ENCODE peak calls at places on chromosome 4, in six cellular contexts. L is foreskin fibroblast, J is cardiac muscle cell, K is choroid plexus epithelial cell, R is AG09309, B is A549. Q is an unnamed sample.

GRCh38 chr4:113692809-113693411 is 68.6 kb downstream of the CAMK2D start:
- DNase-seq in L (no peak), J (no peak), K (no peak), R (peak), B (no peak), Q (no peak)

GRCh38 chr4:7770675-7771050 is 169.0 kb downstream of the AFAP1 start:
- DNase-seq in L (no peak), J (no peak), K (no peak), R (no peak), B (no peak), Q (no peak)

GRCh38 chr4:17941731-17942130 is 79.8 kb downstream of the LCORL start:
- DNase-seq in L (no peak), J (no peak), K (no peak), R (no peak), B (no peak), Q (peak)

GRCh38 chr4:112889619-112890294 is 159.7 kb upstream of the ANK2 start:
- DNase-seq in L (peak), J (no peak), K (peak), R (peak), B (no peak), Q (peak)

GRCh38 chr4:54402880-54403503 is 173.9 kb downstream of the PDGFRA start:
- DNase-seq in L (no peak), J (no peak), K (no peak), R (no peak), B (no peak), Q (no peak)

GRCh38 chr4:111630705-111631104 is 514.5 kb upstream of the FAM241A start:
- DNase-seq in L (no peak), J (peak), K (peak), R (peak), B (no peak), Q (peak)

GRCh38 chr4:95606739-95607138 is 58.0 kb upstream of the UNC5C start:
- DNase-seq in L (no peak), J (no peak), K (no peak), R (no peak), B (no peak), Q (no peak)

GRCh38 chr4:2787230-2788100 is 5.4 kb upstream of the SH3BP2 start:
- DNase-seq in L (no peak), J (no peak), K (no peak), R (no peak), B (no peak), Q (no peak)

GRCh38 chr4:142728209-142728608 is 117.9 kb downstream of the INPP4B start:
- DNase-seq in L (peak), J (no peak), K (no peak), R (no peak), B (no peak), Q (no peak)

GRCh38 chr4:177287298-177287697 is 22.4 kb upstream of the NEIL3 start:
- DNase-seq in L (no peak), J (no peak), K (no peak), R (no peak), B (no peak), Q (no peak)

GRCh38 chr4:113159901-113160545 is 110.6 kb downstream of the ANK2 start:
- DNase-seq in L (no peak), J (no peak), K (no peak), R (no peak), B (no peak), Q (no peak)

GRCh38 chr4:109389367-109390118 is 44.1 kb upstream of the SEC24B start:
- DNase-seq in L (peak), J (peak), K (no peak), R (no peak), B (no peak), Q (no peak)

GRCh38 chr4:74874785-74875367 is 58.0 kb upstream of the PARM1 start:
- DNase-seq in L (peak), J (peak), K (peak), R (peak), B (peak), Q (peak)

GRCh38 chr4:19615086-19615689 is 636.5 kb upstream of the SLIT2 start:
- DNase-seq in L (no peak), J (no peak), K (no peak), R (no peak), B (no peak), Q (no peak)

GRCh38 chr4:154626793-154627484 is 14.5 kb upstream of the FGG start:
- DNase-seq in L (peak), J (peak), K (peak), R (no peak), B (peak), Q (peak)
- TF ChIP-seq CTCF in L (peak), J (peak), K (peak), R (peak), B (peak), Q (peak)

DNA sequence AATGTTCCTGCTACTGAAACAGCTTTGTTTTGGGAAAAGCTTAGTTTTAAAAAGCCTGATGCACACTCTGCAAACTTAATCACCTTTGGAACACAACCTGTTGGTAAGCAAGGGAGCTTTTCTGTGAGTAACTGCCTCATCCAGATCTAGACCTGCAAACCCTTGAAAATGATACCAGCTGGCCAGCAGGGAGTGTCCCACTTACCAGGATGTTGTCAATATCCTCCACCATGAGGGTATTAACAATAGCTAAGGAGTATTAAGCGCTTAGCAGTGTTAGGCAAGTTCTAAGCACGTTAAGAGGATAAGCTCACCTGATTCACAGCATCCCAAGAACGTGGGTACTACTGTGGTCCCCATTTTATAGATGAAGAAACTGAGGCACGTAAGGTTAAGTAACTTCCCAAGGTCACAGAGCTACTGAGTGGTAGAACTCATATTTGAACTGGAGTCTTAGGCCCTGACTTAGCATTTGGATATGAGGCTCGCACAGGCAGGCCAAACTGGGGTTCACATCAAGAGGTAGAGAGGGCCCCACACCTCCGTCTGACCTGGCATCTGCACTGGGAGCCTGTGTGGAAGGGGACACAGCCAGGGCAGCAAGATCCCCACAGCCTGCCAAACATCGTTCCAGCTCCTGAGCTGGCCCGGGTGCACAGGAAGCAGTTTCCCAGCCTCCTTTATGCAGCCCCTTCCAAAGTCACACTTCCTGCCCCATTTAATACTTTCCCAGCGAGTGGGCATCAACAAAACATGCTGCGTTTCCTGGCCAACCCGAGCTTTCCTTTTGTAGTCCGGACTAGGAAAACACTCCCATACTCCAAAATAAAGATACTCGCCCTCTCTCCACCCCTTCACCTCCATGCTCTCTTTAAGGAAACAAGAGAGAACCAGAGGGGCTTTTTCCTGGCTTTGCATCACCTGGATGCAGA is 32.6 kb downstream of the IRF2 start:
- DNase-seq in L (no peak), J (no peak), K (no peak), R (no peak), B (no peak), Q (no peak)
- H3K4me3 ChIP-seq in L (no peak), J (no peak), K (no peak), R (no peak), B (no peak), Q (no peak)

GRCh38 chr4:173013232-173013932 is 155.2 kb upstream of the GALNT7 start:
- DNase-seq in L (no peak), J (peak), K (peak), R (no peak), B (peak), Q (peak)
- TF ChIP-seq CTCF in L (peak), J (peak), K (peak), R (peak), B (peak), Q (peak)

GRCh38 chr4:105596676-105597075 is 44.3 kb downstream of the ARHGEF38 start:
- DNase-seq in L (no peak), J (peak), K (no peak), R (no peak), B (no peak), Q (no peak)
- H3K4me3 ChIP-seq in L (no peak), J (no peak), K (no peak), R (no peak), B (no peak), Q (no peak)

GRCh38 chr4:41874398-41874797 is 60.8 kb upstream of the TMEM33 start:
- DNase-seq in L (no peak), J (no peak), K (no peak), R (no peak), B (no peak), Q (no peak)
- TF ChIP-seq CTCF in L (no peak), J (no peak), K (no peak), R (no peak), B (no peak), Q (no peak)

GRCh38 chr4:157221426-157221894 is 932 bp downstream of the GRIA2 start:
- DNase-seq in L (no peak), J (no peak), K (no peak), R (no peak), B (no peak), Q (no peak)
- H3K4me3 ChIP-seq in L (no peak), J (peak), K (no peak), R (no peak), B (peak), Q (no peak)

DNA sequence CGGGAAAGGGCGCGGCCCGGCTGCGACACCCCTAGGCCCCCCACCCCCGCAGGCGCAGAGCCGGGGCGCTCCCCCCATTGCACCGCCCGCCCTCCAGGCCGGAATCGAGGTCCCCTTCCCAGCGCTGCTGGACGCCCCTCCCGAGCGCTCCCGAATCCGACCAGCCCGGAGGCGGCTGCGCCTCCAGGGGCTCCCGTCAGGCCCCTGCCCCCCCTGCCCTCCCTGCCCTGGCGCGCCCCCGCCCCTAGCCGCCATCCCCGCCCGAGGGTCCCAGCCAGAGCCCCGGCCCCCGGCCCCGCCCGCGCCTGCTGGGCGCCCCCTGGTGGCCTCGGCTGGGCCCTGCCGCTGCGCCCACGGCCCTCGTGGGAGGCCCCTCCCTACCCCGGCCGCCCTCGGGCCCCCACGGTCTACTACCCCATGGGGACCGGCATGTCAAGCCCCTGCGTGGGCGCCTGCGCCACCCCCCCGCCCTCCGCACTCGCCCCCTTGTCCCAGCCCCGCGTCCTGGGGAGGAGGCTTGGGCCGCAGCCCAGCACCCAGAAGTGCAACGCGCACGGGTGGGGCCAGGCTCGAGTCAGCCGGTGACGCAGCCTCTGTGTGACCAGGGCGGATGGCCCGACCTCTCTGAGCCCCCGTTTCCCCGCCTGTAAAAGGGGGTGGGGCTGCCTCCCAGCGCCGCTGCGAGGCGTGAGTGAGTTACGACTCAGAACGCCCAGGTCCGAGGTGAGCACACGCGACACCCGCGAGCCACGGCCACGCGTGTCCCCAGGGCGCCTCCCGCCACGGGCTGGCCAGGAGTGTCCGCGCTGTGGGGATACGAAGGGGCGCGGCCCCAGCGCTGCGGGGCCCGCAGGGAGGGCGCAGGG is 104.9 kb downstream of the FAM53A start:
- DNase-seq in L (peak), J (peak), K (peak), R (no peak), B (peak), Q (peak)
- TF ChIP-seq CTCF in L (peak), J (peak), K (peak), R (peak), B (peak), Q (peak)

GRCh38 chr4:45349859-45350258 is 623.5 kb upstream of the GNPDA2 start:
- DNase-seq in L (no peak), J (no peak), K (no peak), R (no peak), B (no peak), Q (no peak)

GRCh38 chr4:45347056-45347455 is 620.7 kb upstream of the GNPDA2 start:
- DNase-seq in L (no peak), J (no peak), K (no peak), R (no peak), B (no peak), Q (no peak)

GRCh38 chr4:45345551-45345950 is 619.2 kb upstream of the GNPDA2 start:
- DNase-seq in L (no peak), J (no peak), K (no peak), R (no peak), B (no peak), Q (no peak)

GRCh38 chr4:45350438-45350837 is 624.1 kb upstream of the GNPDA2 start:
- DNase-seq in L (no peak), J (peak), K (peak), R (no peak), B (no peak), Q (peak)
- H3K4me3 ChIP-seq in L (no peak), J (no peak), K (no peak), R (no peak), B (no peak), Q (no peak)

Q was measured in fibroblast of the aortic adventitia.